ENCODE peak calls at places on chromosome 3, in four cellular contexts. Y is suprapubic skin, A is sigmoid colon, K is HCT116. W is an unnamed sample.

GRCh38 chr3:52232279-52233107 is 6.5 kb downstream of the TWF2 start:
- DNase-seq in Y (no peak), A (no peak), K (no peak), W (no peak)

GRCh38 chr3:7964899-7965298 is 536.7 kb upstream of the LMCD1 start:
- DNase-seq in Y (no peak), A (no peak), K (no peak), W (no peak)

GRCh38 chr3:27535809-27536392 is 51.7 kb upstream of the SLC4A7 start:
- DNase-seq in Y (no peak), A (no peak), K (no peak), W (no peak)

GRCh38 chr3:42819351-42819965 is 10.2 kb downstream of the ACKR2 start:
- DNase-seq in Y (no peak), A (no peak), K (no peak), W (no peak)

GRCh38 chr3:45683417-45684326 is 5.5 kb upstream of the SACM1L start:
- DNase-seq in Y (no peak), A (no peak), K (no peak), W (no peak)

GRCh38 chr3:44074181-44074580 is 167.5 kb upstream of the TOPAZ1 start:
- DNase-seq in Y (no peak), A (no peak), K (peak; percentile 12), W (no peak)

GRCh38 chr3:57555316-57555715 is 758 bp upstream of the PDE12 start:
- DNase-seq in Y (no peak), A (no peak), K (no peak), W (peak; percentile 8)

GRCh38 chr3:115503386-115503785 is 119.9 kb upstream of the GAP43 start:
- DNase-seq in Y (no peak), A (no peak), K (no peak), W (no peak)

GRCh38 chr3:169215953-169216352 is 447.6 kb downstream of the MECOM start:
- DNase-seq in Y (no peak), A (no peak), K (no peak), W (no peak)

GRCh38 chr3:157405457-157405856 is 31.2 kb upstream of the PTX3 start:
- DNase-seq in Y (no peak), A (no peak), K (no peak), W (no peak)

GRCh38 chr3:159775372-159775961 is 213.2 kb upstream of the IL12A start:
- DNase-seq in Y (no peak), A (peak; percentile 80), K (no peak), W (no peak)

GRCh38 chr3:47586746-47587145 is 8.1 kb upstream of the CSPG5 start:
- DNase-seq in Y (no peak), A (no peak), K (no peak), W (no peak)

GRCh38 chr3:47581835-47582234 is 3.2 kb upstream of the CSPG5 start:
- DNase-seq in Y (no peak), A (no peak), K (no peak), W (no peak)

GRCh38 chr3:47581422-47581821 is 2.8 kb upstream of the CSPG5 start:
- DNase-seq in Y (no peak), A (no peak), K (no peak), W (no peak)

GRCh38 chr3:47579875-47580274 is 1.2 kb upstream of the CSPG5 start:
- DNase-seq in Y (no peak), A (no peak), K (no peak), W (no peak)

GRCh38 chr3:47583320-47584075 is 4.8 kb upstream of the CSPG5 start:
- DNase-seq in Y (no peak), A (no peak), K (no peak), W (no peak)
- TF ChIP-seq POLR2AphosphoS5 in Y (no peak), A (no peak), K (no peak), W (no peak)

DNA sequence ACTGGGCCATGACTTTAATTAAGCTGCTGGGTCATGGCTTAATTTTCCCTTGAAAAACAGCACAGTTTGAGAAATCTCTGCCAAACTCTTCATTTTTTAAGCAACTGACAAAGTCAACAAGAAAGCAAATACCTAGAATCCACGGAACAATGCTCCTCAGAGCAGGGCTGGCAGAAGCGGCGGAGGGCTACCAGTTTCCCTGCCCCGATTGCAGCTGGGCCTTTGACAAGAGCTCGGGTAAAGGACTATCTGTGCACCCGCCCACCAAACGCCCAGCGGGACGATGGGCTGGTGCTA is 1.2 kb downstream of the GOLIM4 start:
- DNase-seq in Y (no peak), A (no peak), K (no peak), W (no peak)
- TF ChIP-seq POLR2A in Y (no peak), A (no peak), K (no peak), W (no peak)

GRCh38 chr3:9784876-9785443 is 7.3 kb downstream of the TADA3 start:
- DNase-seq in Y (no peak), A (no peak), K (no peak), W (no peak)
- TF ChIP-seq POLR2AphosphoS5 in Y (no peak), A (no peak), K (no peak), W (no peak)

GRCh38 chr3:187746479-187747335 is 1.4 kb upstream of the BCL6 start:
- DNase-seq in Y (no peak), A (no peak), K (no peak), W (no peak)

GRCh38 chr3:187747506-187747905 is 2.2 kb upstream of the BCL6 start:
- DNase-seq in Y (no peak), A (no peak), K (no peak), W (no peak)

GRCh38 chr3:187746059-187746453 is 788 bp upstream of the BCL6 start:
- DNase-seq in Y (no peak), A (no peak), K (no peak), W (no peak)

GRCh38 chr3:187750041-187750512 is 4.8 kb upstream of the BCL6 start:
- DNase-seq in Y (no peak), A (peak; percentile 78), K (peak; percentile 82), W (no peak)

GRCh38 chr3:187748050-187748481 is 2.8 kb upstream of the BCL6 start:
- DNase-seq in Y (peak; percentile 93), A (peak; percentile 96), K (peak; percentile 78), W (no peak)
- TF ChIP-seq POLR2A in Y (no peak), A (no peak), K (no peak), W (no peak)

DNA sequence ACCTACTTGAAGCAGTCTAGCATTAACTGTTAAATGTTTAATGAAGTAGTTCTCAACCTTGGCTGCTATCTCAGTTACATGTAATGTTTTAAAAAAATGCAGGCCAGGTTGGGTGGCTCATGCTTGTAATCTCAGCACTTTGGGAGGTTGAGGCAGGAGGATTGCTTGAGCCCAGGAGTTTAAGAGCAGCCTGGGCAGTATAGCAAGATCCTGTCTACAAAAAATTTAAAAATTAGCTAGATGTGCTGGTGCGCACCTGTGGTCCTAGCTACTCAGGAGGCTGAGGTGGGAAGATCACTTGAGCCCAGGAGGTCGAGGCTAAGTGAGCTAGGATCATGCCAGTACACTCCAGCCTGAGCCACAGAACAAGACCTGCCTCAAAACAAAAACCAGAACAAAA is 29.3 kb downstream of the UBE2E1 start:
- DNase-seq in Y (no peak), A (no peak), K (no peak), W (no peak)
- TF ChIP-seq POLR2AphosphoS5 in Y (no peak), A (no peak), K (no peak), W (no peak)

GRCh38 chr3:185936814-185937688 is 763 bp downstream of the TRA2B start:
- DNase-seq in Y (peak; percentile 95), A (peak; percentile 96), K (peak; percentile 68), W (peak; percentile 54)
- TF ChIP-seq POLR2A in Y (peak; percentile 45), A (peak; percentile 27), K (no peak), W (no peak)